ENCODE peak calls at places on chromosomes 13 and 19, in six cellular contexts. One of them, this sample, is unnamed.

GRCh38 chr13:44396963-44397580 is 23.4 kb downstream of the SERP2 start:
- DNase-seq in cardiac fibroblast: peak
- DNase-seq in progenitor cell of endocrine pancreas: no peak
- DNase-seq in right lobe of liver: peak
- DNase-seq in astrocyte of the cerebellum: peak
- DNase-seq in RWPE1: no peak
- DNase-seq in this sample: no peak

GRCh38 chr19:30036154-30037129 is 94.4 kb downstream of the URI1 start:
- DNase-seq in cardiac fibroblast: peak
- DNase-seq in progenitor cell of endocrine pancreas: no peak
- DNase-seq in right lobe of liver: no peak
- DNase-seq in astrocyte of the cerebellum: no peak
- DNase-seq in RWPE1: no peak
- DNase-seq in this sample: no peak

GRCh38 chr19:3366104-3366760 is at the start of gene NFIC:
- DNase-seq in cardiac fibroblast: peak
- DNase-seq in progenitor cell of endocrine pancreas: no peak
- DNase-seq in right lobe of liver: peak
- DNase-seq in astrocyte of the cerebellum: peak
- DNase-seq in RWPE1: peak
- DNase-seq in this sample: peak

GRCh38 chr13:84487681-84488080 is 605.4 kb upstream of the SLITRK1 start:
- DNase-seq in cardiac fibroblast: no peak
- DNase-seq in progenitor cell of endocrine pancreas: no peak
- DNase-seq in right lobe of liver: no peak
- DNase-seq in astrocyte of the cerebellum: no peak
- DNase-seq in RWPE1: no peak
- DNase-seq in this sample: no peak

GRCh38 chr13:93915269-93915809 is 564.1 kb downstream of the DCT start:
- DNase-seq in cardiac fibroblast: peak
- DNase-seq in progenitor cell of endocrine pancreas: no peak
- DNase-seq in right lobe of liver: no peak
- DNase-seq in astrocyte of the cerebellum: no peak
- DNase-seq in RWPE1: no peak
- DNase-seq in this sample: no peak

GRCh38 chr19:33312065-33312464 is 9.7 kb upstream of the CEBPA start:
- DNase-seq in cardiac fibroblast: no peak
- DNase-seq in progenitor cell of endocrine pancreas: no peak
- DNase-seq in right lobe of liver: peak
- DNase-seq in astrocyte of the cerebellum: no peak
- DNase-seq in RWPE1: no peak
- DNase-seq in this sample: no peak

GRCh38 chr19:32876236-32876918 is 6.8 kb upstream of the SLC7A9 start:
- DNase-seq in cardiac fibroblast: no peak
- DNase-seq in progenitor cell of endocrine pancreas: no peak
- DNase-seq in right lobe of liver: no peak
- DNase-seq in astrocyte of the cerebellum: no peak
- DNase-seq in RWPE1: no peak
- DNase-seq in this sample: no peak

GRCh38 chr19:34687348-34687747 is 9.9 kb downstream of the ZNF302 start:
- DNase-seq in cardiac fibroblast: no peak
- DNase-seq in progenitor cell of endocrine pancreas: no peak
- DNase-seq in right lobe of liver: peak
- DNase-seq in astrocyte of the cerebellum: no peak
- DNase-seq in RWPE1: no peak
- DNase-seq in this sample: no peak

GRCh38 chr13:57624565-57625435 is 6.7 kb upstream of the PCDH17 start:
- DNase-seq in cardiac fibroblast: peak
- DNase-seq in progenitor cell of endocrine pancreas: peak
- DNase-seq in right lobe of liver: peak
- DNase-seq in astrocyte of the cerebellum: peak
- DNase-seq in RWPE1: peak
- DNase-seq in this sample: peak

GRCh38 chr13:43785681-43786471 is 896 bp downstream of the ENOX1 start:
- DNase-seq in cardiac fibroblast: peak
- DNase-seq in progenitor cell of endocrine pancreas: peak
- DNase-seq in right lobe of liver: peak
- DNase-seq in astrocyte of the cerebellum: no peak
- DNase-seq in RWPE1: peak
- DNase-seq in this sample: peak

GRCh38 chr19:11445141-11445540 is 9.7 kb downstream of the PRKCSH start:
- DNase-seq in cardiac fibroblast: no peak
- DNase-seq in progenitor cell of endocrine pancreas: no peak
- DNase-seq in right lobe of liver: no peak
- DNase-seq in astrocyte of the cerebellum: no peak
- DNase-seq in RWPE1: no peak
- DNase-seq in this sample: no peak

GRCh38 chr19:41001243-41001971 is 10.3 kb downstream of the CYP2B6 start:
- DNase-seq in cardiac fibroblast: no peak
- DNase-seq in progenitor cell of endocrine pancreas: no peak
- DNase-seq in right lobe of liver: no peak
- DNase-seq in astrocyte of the cerebellum: no peak
- DNase-seq in RWPE1: no peak
- DNase-seq in this sample: no peak

GRCh38 chr19:29492761-29493160 is 33.0 kb upstream of the VSTM2B start:
- DNase-seq in cardiac fibroblast: no peak
- DNase-seq in progenitor cell of endocrine pancreas: no peak
- DNase-seq in right lobe of liver: no peak
- DNase-seq in astrocyte of the cerebellum: no peak
- DNase-seq in RWPE1: no peak
- DNase-seq in this sample: no peak

GRCh38 chr19:335072-335471 is 9.5 kb downstream of the MIER2 start:
- DNase-seq in cardiac fibroblast: no peak
- DNase-seq in progenitor cell of endocrine pancreas: no peak
- DNase-seq in right lobe of liver: peak
- DNase-seq in astrocyte of the cerebellum: no peak
- DNase-seq in RWPE1: no peak
- DNase-seq in this sample: no peak

GRCh38 chr13:100529666-100530065 is 58.9 kb downstream of the GGACT start:
- DNase-seq in cardiac fibroblast: no peak
- DNase-seq in progenitor cell of endocrine pancreas: no peak
- DNase-seq in right lobe of liver: no peak
- DNase-seq in astrocyte of the cerebellum: no peak
- DNase-seq in RWPE1: no peak
- DNase-seq in this sample: no peak

GRCh38 chr13:96020941-96021340 is 32.3 kb downstream of the UGGT2 start:
- DNase-seq in cardiac fibroblast: no peak
- DNase-seq in progenitor cell of endocrine pancreas: no peak
- DNase-seq in right lobe of liver: no peak
- DNase-seq in astrocyte of the cerebellum: no peak
- DNase-seq in RWPE1: no peak
- DNase-seq in this sample: no peak

GRCh38 chr13:83879431-83880171 is 2.7 kb downstream of the SLITRK1 start:
- DNase-seq in cardiac fibroblast: no peak
- DNase-seq in progenitor cell of endocrine pancreas: no peak
- DNase-seq in right lobe of liver: no peak
- DNase-seq in astrocyte of the cerebellum: no peak
- DNase-seq in RWPE1: no peak
- DNase-seq in this sample: no peak

GRCh38 chr19:54646331-54646841 is 16.1 kb downstream of the LILRB1 start:
- DNase-seq in cardiac fibroblast: no peak
- DNase-seq in progenitor cell of endocrine pancreas: no peak
- DNase-seq in right lobe of liver: no peak
- DNase-seq in astrocyte of the cerebellum: no peak
- DNase-seq in RWPE1: no peak
- DNase-seq in this sample: no peak

GRCh38 chr19:30135797-30136196 is 193.8 kb downstream of the URI1 start:
- DNase-seq in cardiac fibroblast: no peak
- DNase-seq in progenitor cell of endocrine pancreas: no peak
- DNase-seq in right lobe of liver: no peak
- DNase-seq in astrocyte of the cerebellum: no peak
- DNase-seq in RWPE1: no peak
- DNase-seq in this sample: no peak

GRCh38 chr13:36354842-36355241 is 8.6 kb upstream of the SPART start:
- DNase-seq in cardiac fibroblast: no peak
- DNase-seq in progenitor cell of endocrine pancreas: no peak
- DNase-seq in right lobe of liver: no peak
- DNase-seq in astrocyte of the cerebellum: no peak
- DNase-seq in RWPE1: no peak
- DNase-seq in this sample: no peak

GRCh38 chr13:98394820-98395510 is 181.9 kb downstream of the STK24 start:
- DNase-seq in cardiac fibroblast: no peak
- DNase-seq in progenitor cell of endocrine pancreas: no peak
- DNase-seq in right lobe of liver: no peak
- DNase-seq in astrocyte of the cerebellum: no peak
- DNase-seq in RWPE1: no peak
- DNase-seq in this sample: no peak

DNA sequence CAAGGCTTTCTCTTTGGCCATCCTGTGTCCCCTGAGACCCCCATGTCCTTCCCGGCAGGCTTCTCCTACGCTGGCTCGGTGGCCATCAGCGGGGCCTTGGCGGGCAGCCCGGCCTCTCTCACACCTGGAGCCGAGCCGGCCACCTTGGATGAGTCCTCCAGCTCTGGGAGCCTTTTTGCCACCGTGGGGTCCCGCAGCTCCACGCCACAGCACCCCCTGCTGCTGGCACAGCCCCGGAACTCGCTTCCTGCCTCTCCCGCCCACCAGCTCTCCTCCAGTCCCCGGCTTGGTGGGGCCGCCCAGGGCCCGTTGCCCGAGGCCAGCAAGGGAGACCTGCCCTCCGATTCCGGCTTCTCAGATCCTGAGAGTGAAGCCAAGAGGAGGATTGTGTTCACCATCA is 14.2 kb downstream of the PLEKHJ1 start:
- DNase-seq in cardiac fibroblast: no peak
- DNase-seq in progenitor cell of endocrine pancreas: no peak
- DNase-seq in right lobe of liver: no peak
- DNase-seq in astrocyte of the cerebellum: no peak
- DNase-seq in RWPE1: no peak
- DNase-seq in this sample: no peak
- TF ChIP-seq CTCF in cardiac fibroblast: peak
- TF ChIP-seq CTCF in progenitor cell of endocrine pancreas: peak
- TF ChIP-seq CTCF in right lobe of liver: peak
- TF ChIP-seq CTCF in astrocyte of the cerebellum: peak
- TF ChIP-seq CTCF in RWPE1: no peak
- TF ChIP-seq CTCF in this sample: no peak

DNA sequence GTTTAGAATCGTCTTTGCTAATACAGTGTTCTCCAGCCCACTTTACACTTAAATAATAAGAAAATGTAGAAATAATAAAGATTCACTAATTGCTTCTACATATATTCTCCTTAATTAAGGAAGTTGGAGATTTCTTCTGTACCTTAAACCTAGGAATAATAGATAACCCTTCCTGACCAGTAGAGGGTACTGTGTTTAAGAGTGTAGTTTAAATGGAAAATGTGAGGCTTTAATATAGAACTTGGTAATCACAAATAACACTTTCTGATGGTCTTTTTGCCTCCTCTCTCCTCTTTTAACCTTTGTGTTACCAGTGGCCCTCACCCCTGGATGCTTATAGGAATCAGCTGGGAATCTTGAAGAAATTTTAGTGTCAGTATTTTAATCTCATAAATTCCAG is 20.7 kb downstream of the POMP start:
- DNase-seq in cardiac fibroblast: peak
- DNase-seq in progenitor cell of endocrine pancreas: no peak
- DNase-seq in right lobe of liver: no peak
- DNase-seq in astrocyte of the cerebellum: no peak
- DNase-seq in RWPE1: no peak
- DNase-seq in this sample: no peak
- TF ChIP-seq CTCF in cardiac fibroblast: peak
- TF ChIP-seq CTCF in progenitor cell of endocrine pancreas: peak
- TF ChIP-seq CTCF in right lobe of liver: peak
- TF ChIP-seq CTCF in astrocyte of the cerebellum: no peak
- TF ChIP-seq CTCF in RWPE1: peak
- TF ChIP-seq CTCF in this sample: no peak

DNA sequence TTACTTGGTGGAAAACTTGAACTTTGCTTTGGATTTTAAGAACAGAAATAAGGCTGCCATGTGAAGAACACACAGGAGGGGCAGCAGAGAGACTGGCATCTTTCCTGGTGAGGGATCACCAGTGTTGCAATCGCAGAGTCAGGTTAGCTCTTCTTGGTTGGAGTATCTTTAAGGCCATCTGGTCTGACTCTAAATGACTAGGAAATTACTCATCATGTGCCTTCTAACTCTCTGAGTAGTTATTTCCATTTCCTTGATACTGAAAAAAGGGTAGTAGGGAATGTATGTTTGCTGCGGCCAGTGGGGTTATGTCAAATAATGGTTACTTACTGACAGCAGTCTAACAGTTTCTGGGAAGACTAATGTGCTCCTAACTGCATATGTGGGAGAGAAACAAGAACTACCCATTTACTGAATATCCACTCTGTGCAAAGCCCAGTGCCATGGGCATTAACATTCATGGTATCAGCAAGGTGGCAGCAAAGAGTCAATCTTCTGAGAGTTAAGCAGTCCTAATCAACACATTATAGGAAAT is 122.1 kb downstream of the COG6 start:
- DNase-seq in cardiac fibroblast: peak
- DNase-seq in progenitor cell of endocrine pancreas: no peak
- DNase-seq in right lobe of liver: no peak
- DNase-seq in astrocyte of the cerebellum: peak
- DNase-seq in RWPE1: peak
- DNase-seq in this sample: peak
- TF ChIP-seq CTCF in cardiac fibroblast: peak
- TF ChIP-seq CTCF in progenitor cell of endocrine pancreas: peak
- TF ChIP-seq CTCF in right lobe of liver: peak
- TF ChIP-seq CTCF in astrocyte of the cerebellum: peak
- TF ChIP-seq CTCF in RWPE1: peak
- TF ChIP-seq CTCF in this sample: peak

GRCh38 chr19:44002566-44003460 is at the start of gene ZNF230:
- DNase-seq in cardiac fibroblast: peak
- DNase-seq in progenitor cell of endocrine pancreas: peak
- DNase-seq in right lobe of liver: peak
- DNase-seq in astrocyte of the cerebellum: peak
- DNase-seq in RWPE1: peak
- DNase-seq in this sample: peak

GRCh38 chr19:44007473-44007872 is 4.7 kb downstream of the ZNF230 start:
- DNase-seq in cardiac fibroblast: no peak
- DNase-seq in progenitor cell of endocrine pancreas: no peak
- DNase-seq in right lobe of liver: no peak
- DNase-seq in astrocyte of the cerebellum: no peak
- DNase-seq in RWPE1: no peak
- DNase-seq in this sample: no peak

GRCh38 chr19:44005968-44006367 is 3.2 kb downstream of the ZNF230 start:
- DNase-seq in cardiac fibroblast: peak
- DNase-seq in progenitor cell of endocrine pancreas: no peak
- DNase-seq in right lobe of liver: no peak
- DNase-seq in astrocyte of the cerebellum: no peak
- DNase-seq in RWPE1: no peak
- DNase-seq in this sample: no peak

GRCh38 chr19:44002212-44002565 is 568 bp upstream of the ZNF230 start:
- DNase-seq in cardiac fibroblast: peak
- DNase-seq in progenitor cell of endocrine pancreas: no peak
- DNase-seq in right lobe of liver: no peak
- DNase-seq in astrocyte of the cerebellum: no peak
- DNase-seq in RWPE1: peak
- DNase-seq in this sample: no peak

DNA sequence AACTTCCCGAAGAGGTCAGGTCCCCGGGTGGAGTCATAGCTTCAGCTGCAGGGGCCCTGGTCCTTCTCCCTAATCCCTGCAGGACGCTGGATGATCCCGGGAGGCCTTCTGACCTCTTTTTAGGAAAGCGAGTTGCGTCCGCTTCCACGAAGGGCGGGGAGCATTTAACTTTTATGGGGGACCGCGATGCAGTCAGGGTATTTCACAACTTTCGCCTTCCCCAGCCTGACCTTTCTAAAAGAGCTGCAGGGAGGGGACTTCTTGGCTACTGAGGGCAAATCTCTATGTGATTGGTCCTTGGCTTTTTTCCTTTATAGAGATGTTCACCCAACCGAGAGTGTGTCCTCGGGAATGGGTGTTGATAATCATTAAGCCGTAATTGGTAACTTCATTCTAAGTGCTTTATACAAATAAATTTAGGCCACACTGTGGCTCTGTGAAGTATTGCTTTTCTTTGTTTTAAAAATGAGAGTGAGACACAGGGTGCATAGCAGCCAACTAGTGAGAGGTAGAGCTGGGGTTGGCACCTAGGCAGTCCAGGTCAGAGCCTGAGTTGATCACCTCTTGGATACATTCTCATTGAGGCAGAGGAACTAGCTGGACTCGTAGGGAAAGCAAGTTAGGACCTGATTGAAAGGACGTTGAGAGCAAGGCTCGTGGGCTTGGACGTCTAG is 841 bp downstream of the ZNF230 start:
- DNase-seq in cardiac fibroblast: peak
- DNase-seq in progenitor cell of endocrine pancreas: no peak
- DNase-seq in right lobe of liver: no peak
- DNase-seq in astrocyte of the cerebellum: no peak
- DNase-seq in RWPE1: peak
- DNase-seq in this sample: peak
- TF ChIP-seq CTCF in cardiac fibroblast: no peak
- TF ChIP-seq CTCF in progenitor cell of endocrine pancreas: no peak
- TF ChIP-seq CTCF in right lobe of liver: no peak
- TF ChIP-seq CTCF in astrocyte of the cerebellum: no peak
- TF ChIP-seq CTCF in RWPE1: no peak
- TF ChIP-seq CTCF in this sample: peak